ENCODE peak calls at places on chromosomes 13 and 19, in seven cellular contexts. A is HepG2, J is PC-3, K is IMR-90, I is neural progenitor cell, D is keratinocyte, C is H9. Y is an unnamed sample.

GRCh38 chr19:49339364-49340068 is 4.3 kb downstream of the CD37 start:
- DNase-seq in A (no peak), J (peak; percentile 93), K (peak; percentile 50), I (peak; percentile 97), D (no peak), C (peak; percentile 98), Y (no peak)

GRCh38 chr13:113493315-113493951 is 2.9 kb upstream of the DCUN1D2 start:
- DNase-seq in A (peak; percentile 90), J (peak; percentile 92), K (peak; percentile 99), I (no peak), D (peak; percentile 53), C (no peak), Y (peak; percentile 85)

GRCh38 chr19:19745496-19746285 is 12.8 kb upstream of the ZNF14 start:
- DNase-seq in A (no peak), J (no peak), K (no peak), I (no peak), D (no peak), C (no peak), Y (no peak)

GRCh38 chr19:2767688-2768087 is 15.4 kb downstream of the SGTA start:
- DNase-seq in A (no peak), J (no peak), K (no peak), I (no peak), D (no peak), C (no peak), Y (no peak)

GRCh38 chr13:49066856-49067255 is 91.1 kb downstream of the FNDC3A start:
- DNase-seq in A (no peak), J (no peak), K (no peak), I (no peak), D (no peak), C (no peak), Y (no peak)

GRCh38 chr19:20247016-20247683 is 80.1 kb downstream of the ZNF486 start:
- DNase-seq in A (no peak), J (peak; percentile 5), K (no peak), I (peak; percentile 63), D (no peak), C (peak; percentile 59), Y (no peak)

GRCh38 chr13:111577956-111578595 is 257.6 kb downstream of the TEX29 start:
- DNase-seq in A (no peak), J (no peak), K (no peak), I (no peak), D (no peak), C (no peak), Y (no peak)

GRCh38 chr19:35407619-35408018 is 36.8 kb downstream of the GPR42 start:
- DNase-seq in A (no peak), J (no peak), K (no peak), I (no peak), D (no peak), C (no peak), Y (no peak)

GRCh38 chr19:51456541-51457290 is 1.5 kb downstream of the SIGLEC8 start:
- DNase-seq in A (no peak), J (no peak), K (no peak), I (no peak), D (no peak), C (no peak), Y (no peak)

GRCh38 chr13:60351326-60351725 is 45.7 kb upstream of the TDRD3 start:
- DNase-seq in A (no peak), J (peak; percentile 40), K (peak; percentile 47), I (no peak), D (no peak), C (no peak), Y (no peak)

GRCh38 chr13:60343978-60344377 is 53.0 kb upstream of the TDRD3 start:
- DNase-seq in A (no peak), J (no peak), K (no peak), I (no peak), D (no peak), C (no peak), Y (no peak)

GRCh38 chr13:60351816-60352215 is 45.2 kb upstream of the TDRD3 start:
- DNase-seq in A (no peak), J (no peak), K (no peak), I (no peak), D (no peak), C (no peak), Y (no peak)

GRCh38 chr13:60348097-60348496 is 48.9 kb upstream of the TDRD3 start:
- DNase-seq in A (no peak), J (no peak), K (no peak), I (no peak), D (no peak), C (no peak), Y (no peak)

DNA sequence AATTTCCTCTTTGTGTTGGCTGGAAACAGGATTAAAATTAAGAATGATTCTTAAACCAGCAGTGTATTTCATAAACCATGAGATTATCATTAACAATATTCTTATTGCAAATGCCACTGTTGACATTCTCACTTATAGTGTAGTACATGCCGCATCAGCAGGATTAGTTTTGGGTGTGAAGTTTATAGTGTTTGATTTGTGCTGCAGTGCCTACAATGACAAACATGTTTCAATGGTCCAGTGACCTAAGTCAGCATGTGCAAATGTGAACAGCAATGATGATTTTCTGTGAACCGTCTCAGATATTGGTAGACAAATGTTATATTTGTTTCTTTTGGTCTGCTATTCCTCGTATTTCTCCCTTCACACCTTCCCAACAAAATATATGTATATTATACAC is 49.8 kb upstream of the TDRD3 start:
- DNase-seq in A (no peak), J (no peak), K (no peak), I (no peak), D (no peak), C (no peak), Y (no peak)
- H3K9ac ChIP-seq in A (no peak overlapping the region), J (no peak overlapping the region), K (no peak overlapping the region), I (no peak overlapping the region), D (no peak overlapping the region), C (no peak overlapping the region), Y (no peak overlapping the region)

GRCh38 chr19:3985643-3986259 is 488 bp upstream of the EEF2 start:
- DNase-seq in A (no peak), J (no peak), K (no peak), I (no peak), D (no peak), C (no peak), Y (no peak)

GRCh38 chr19:3986260-3987041 is 1.2 kb upstream of the EEF2 start:
- DNase-seq in A (peak; percentile 72), J (peak; percentile 74), K (peak; percentile 73), I (peak; percentile 74), D (peak; percentile 45), C (peak; percentile 81), Y (peak; percentile 74)

GRCh38 chr19:3984584-3984907 is 717 bp downstream of the EEF2 start:
- DNase-seq in A (no peak), J (no peak), K (no peak), I (no peak), D (peak; percentile 21), C (no peak), Y (no peak)

GRCh38 chr19:3983936-3984583 is 1.2 kb downstream of the EEF2 start:
- DNase-seq in A (no peak), J (peak; percentile 17), K (peak; percentile 47), I (no peak), D (peak; percentile 48), C (peak; percentile 29), Y (no peak)

DNA sequence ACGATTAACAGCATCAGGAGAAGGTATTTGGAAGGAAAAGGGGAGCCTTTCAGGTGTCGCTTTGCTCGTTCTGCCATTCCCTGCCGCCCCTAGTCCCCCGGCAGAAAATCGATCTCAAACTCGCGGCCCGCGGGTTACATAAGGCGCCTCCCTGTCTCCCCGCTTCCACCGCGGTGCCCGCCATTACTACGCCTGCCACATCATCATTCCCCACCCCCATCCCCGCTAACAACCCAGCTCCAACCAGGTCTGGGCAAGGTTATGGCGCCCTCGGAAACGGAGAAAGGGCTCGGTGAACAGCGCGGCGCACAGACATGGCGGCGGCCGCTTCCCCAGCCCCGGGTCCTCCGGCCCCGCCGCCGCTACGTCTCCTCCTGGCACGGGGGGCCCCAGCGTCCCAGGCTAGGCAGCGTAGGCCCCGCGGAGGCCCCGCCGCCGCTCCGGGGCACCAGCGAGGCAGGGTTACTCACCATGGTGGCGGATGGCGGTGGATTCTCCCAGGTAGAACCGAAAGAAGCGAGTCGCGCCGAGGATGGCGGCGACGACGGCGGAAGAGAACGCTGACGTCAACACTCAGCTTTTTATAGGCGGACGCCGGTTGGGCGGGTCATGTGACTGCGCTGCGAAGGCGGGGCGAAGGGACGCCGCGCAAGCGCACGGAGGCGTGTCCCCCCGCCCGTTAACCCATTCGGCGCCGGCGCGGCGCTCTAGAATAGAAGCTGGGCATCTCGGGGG is at the start of gene EEF2:
- DNase-seq in A (peak; percentile 69), J (peak; percentile 87), K (peak; percentile 87), I (peak; percentile 98), D (peak; percentile 75), C (peak; percentile 81), Y (peak; percentile 68)
- H3K9ac ChIP-seq in A (peak within 1 kb of the TSS; percentile 99), J (peak within 1 kb of the TSS; percentile 96), K (peak within 1 kb of the TSS; percentile 98), I (peak within 1 kb of the TSS; percentile 100), D (peak within 1 kb of the TSS; percentile 99), C (peak within 1 kb of the TSS; percentile 100), Y (peak within 1 kb of the TSS; percentile 99)

DNA sequence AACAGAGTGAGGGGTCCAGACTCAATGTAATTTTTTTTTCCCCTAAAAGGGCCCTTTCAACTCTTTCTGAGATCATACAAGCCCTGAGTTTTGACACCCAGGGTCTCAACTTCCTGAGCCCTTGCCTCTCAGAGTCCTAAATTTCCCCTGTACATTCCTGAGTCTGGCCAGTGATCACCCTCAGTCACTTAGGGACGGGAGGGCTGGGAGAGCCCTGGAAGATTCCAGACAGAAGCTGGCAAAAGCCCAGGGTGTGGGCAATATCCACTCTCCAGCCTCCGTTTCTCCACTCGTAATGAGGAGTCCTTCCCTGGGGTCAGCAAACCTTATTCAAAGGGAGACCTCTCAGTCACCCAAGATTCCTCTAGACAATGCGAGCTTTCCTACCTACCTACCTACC is 1.6 kb downstream of the PPP1R13L start:
- DNase-seq in A (no peak), J (no peak), K (no peak), I (no peak), D (no peak), C (no peak), Y (no peak)
- H3K9ac ChIP-seq in A (peak overlapping the region; percentile 94), J (no peak overlapping the region), K (no peak overlapping the region), I (no peak overlapping the region), D (peak overlapping the region; percentile 97), C (no peak overlapping the region), Y (peak overlapping the region; percentile 79)

GRCh38 chr13:80334582-80335260 is 6.2 kb downstream of the SPRY2 start:
- DNase-seq in A (no peak), J (peak; percentile 39), K (peak; percentile 43), I (no peak), D (no peak), C (no peak), Y (no peak)
- H3K9ac ChIP-seq in A (no peak overlapping the region), J (no peak overlapping the region), K (no peak overlapping the region), I (no peak overlapping the region), D (no peak overlapping the region), C (no peak overlapping the region), Y (no peak overlapping the region)

DNA sequence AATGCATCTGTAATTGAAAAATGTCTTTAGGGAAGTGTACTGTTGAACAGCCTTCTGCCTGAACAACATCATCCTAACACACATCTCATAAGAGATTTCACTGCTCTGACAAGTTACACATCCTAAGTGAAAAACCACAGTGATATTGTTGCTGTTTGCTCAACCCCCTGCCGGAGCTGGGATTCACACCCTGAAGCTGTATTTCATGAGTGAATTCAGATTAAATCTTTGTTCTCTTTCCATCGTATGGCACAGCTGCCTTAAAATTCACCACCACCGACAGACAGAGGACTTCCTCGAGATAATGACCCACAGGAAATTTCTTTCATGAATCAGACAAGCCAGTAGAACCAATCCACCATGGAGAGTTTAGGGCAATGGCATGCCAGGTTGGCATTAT is 280.8 kb downstream of the DCT start:
- DNase-seq in A (no peak), J (no peak), K (no peak), I (no peak), D (no peak), C (no peak), Y (no peak)
- H3K9ac ChIP-seq in A (no peak overlapping the region), J (no peak overlapping the region), K (no peak overlapping the region), I (no peak overlapping the region), D (no peak overlapping the region), C (no peak overlapping the region), Y (no peak overlapping the region)